ENCODE peak calls at places on chromosomes 4 and X, in four cellular contexts. I is MM.1S, M is hepatocyte, A is PC-3. N is an unnamed sample.

GRCh38 chrX:38138157-38138556 is 82.5 kb downstream of the SRPX start:
- DNase-seq in I (no peak), M (no peak), A (no peak), N (no peak)

GRCh38 chrX:74015379-74016019 is 288.5 kb upstream of the ZCCHC13 start:
- DNase-seq in I (peak; percentile 72), M (peak; percentile 84), A (peak; percentile 80), N (peak; percentile 56)

GRCh38 chr4:147453561-147454141 is 27.2 kb upstream of the EDNRA start:
- DNase-seq in I (no peak), M (peak; percentile 24), A (peak; percentile 35), N (peak; percentile 10)

GRCh38 chr4:90845777-90846176 is 718.6 kb downstream of the CCSER1 start:
- DNase-seq in I (peak; percentile 27), M (no peak), A (peak; percentile 54), N (no peak)

GRCh38 chr4:185734214-185734613 is 77.8 kb downstream of the SORBS2 start:
- DNase-seq in I (peak; percentile 25), M (no peak), A (no peak), N (no peak)

GRCh38 chr4:146709956-146710355 is 71.3 kb downstream of the POU4F2 start:
- DNase-seq in I (no peak), M (peak; percentile 4), A (peak; percentile 45), N (no peak)

GRCh38 chr4:179307297-179308136 is 1865.3 kb upstream of the AGA start:
- DNase-seq in I (peak; percentile 51), M (peak; percentile 63), A (peak; percentile 60), N (peak; percentile 41)

GRCh38 chr4:73620115-73620792 is at the start of gene RASSF6:
- DNase-seq in I (peak; percentile 81), M (peak; percentile 91), A (peak; percentile 79), N (no peak)

GRCh38 chr4:4855293-4856070 is 4.0 kb upstream of the MSX1 start:
- DNase-seq in I (no peak), M (no peak), A (no peak), N (no peak)

GRCh38 chrX:105975382-105975781 is 63.1 kb downstream of the SERPINA7 start:
- DNase-seq in I (peak; percentile 23), M (peak; percentile 8), A (peak; percentile 50), N (no peak)

GRCh38 chrX:111460612-111461011 is 48.6 kb upstream of the DCX start:
- DNase-seq in I (no peak), M (no peak), A (no peak), N (peak; percentile 1)

GRCh38 chr4:47075241-47075640 is 43.9 kb downstream of the GABRB1 start:
- DNase-seq in I (peak; percentile 3), M (no peak), A (peak; percentile 51), N (no peak)

GRCh38 chr4:74316397-74316796 is 8.1 kb downstream of the EPGN start:
- DNase-seq in I (no peak), M (no peak), A (peak; percentile 9), N (peak; percentile 38)

GRCh38 chr4:140901736-140902336 is 145.7 kb upstream of the TBC1D9 start:
- DNase-seq in I (no peak), M (no peak), A (no peak), N (no peak)

GRCh38 chrX:15451913-15452312 is 41.2 kb downstream of the PIR start:
- DNase-seq in I (no peak), M (no peak), A (no peak), N (no peak)

GRCh38 chr4:10099521-10100325 is 16.9 kb downstream of the WDR1 start:
- DNase-seq in I (no peak), M (no peak), A (no peak), N (no peak)

GRCh38 chr4:1241936-1242505 is 6.9 kb downstream of the CTBP1 start:
- DNase-seq in I (no peak), M (peak; percentile 4), A (no peak), N (no peak)

GRCh38 chr4:38865445-38865844 is 2.2 kb upstream of the FAM114A1 start:
- DNase-seq in I (no peak), M (peak; percentile 38), A (no peak), N (no peak)

GRCh38 chr4:169334335-169334734 is 63.6 kb upstream of the SH3RF1 start:
- DNase-seq in I (no peak), M (no peak), A (no peak), N (no peak)

GRCh38 chr4:77308843-77309242 is 151.8 kb downstream of the CCNG2 start:
- DNase-seq in I (peak; percentile 56), M (peak; percentile 30), A (peak; percentile 67), N (peak; percentile 71)

GRCh38 chrX:3161686-3162085 is 120.4 kb downstream of the ARSF start:
- DNase-seq in I (no peak), M (no peak), A (no peak), N (peak; percentile 74)

GRCh38 chr4:100898844-100899243 is 381.0 kb upstream of the EMCN start:
- DNase-seq in I (no peak), M (no peak), A (no peak), N (no peak)

GRCh38 chrX:53004038-53004437 is 44.6 kb upstream of the GPR173 start:
- DNase-seq in I (no peak), M (no peak), A (no peak), N (no peak)

GRCh38 chrX:139875831-139876230 is 57.0 kb downstream of the ATP11C start:
- DNase-seq in I (no peak), M (no peak), A (no peak), N (no peak)

GRCh38 chr4:185991750-185992149 is 77.2 kb upstream of the TLR3 start:
- DNase-seq in I (no peak), M (no peak), A (no peak), N (no peak)

GRCh38 chrX:2383735-2384134 is 117.0 kb downstream of the DHRSX start:
- DNase-seq in I (no peak), M (peak; percentile 37), A (peak; percentile 64), N (no peak)

GRCh38 chrX:68433155-68433980 is at the start of gene OPHN1:
- DNase-seq in I (no peak), M (peak; percentile 82), A (peak; percentile 88), N (peak; percentile 90)

GRCh38 chr4:102663073-102663472 is 97.7 kb downstream of the MANBA start:
- DNase-seq in I (no peak), M (no peak), A (peak; percentile 53), N (peak; percentile 70)

GRCh38 chr4:82864336-82865001 is 26.5 kb downstream of the SEC31A start:
- DNase-seq in I (no peak), M (no peak), A (no peak), N (peak; percentile 39)

GRCh38 chrX:87475793-87476192 is 41.8 kb upstream of the KLHL4 start:
- DNase-seq in I (no peak), M (no peak), A (no peak), N (no peak)

GRCh38 chrX:82756272-82756671 is 751.8 kb upstream of the POU3F4 start:
- DNase-seq in I (no peak), M (no peak), A (peak; percentile 48), N (no peak)
- TF ChIP-seq EZH2phosphoT487 in I (no peak), M (no peak), A (no peak), N (no peak)

DNA sequence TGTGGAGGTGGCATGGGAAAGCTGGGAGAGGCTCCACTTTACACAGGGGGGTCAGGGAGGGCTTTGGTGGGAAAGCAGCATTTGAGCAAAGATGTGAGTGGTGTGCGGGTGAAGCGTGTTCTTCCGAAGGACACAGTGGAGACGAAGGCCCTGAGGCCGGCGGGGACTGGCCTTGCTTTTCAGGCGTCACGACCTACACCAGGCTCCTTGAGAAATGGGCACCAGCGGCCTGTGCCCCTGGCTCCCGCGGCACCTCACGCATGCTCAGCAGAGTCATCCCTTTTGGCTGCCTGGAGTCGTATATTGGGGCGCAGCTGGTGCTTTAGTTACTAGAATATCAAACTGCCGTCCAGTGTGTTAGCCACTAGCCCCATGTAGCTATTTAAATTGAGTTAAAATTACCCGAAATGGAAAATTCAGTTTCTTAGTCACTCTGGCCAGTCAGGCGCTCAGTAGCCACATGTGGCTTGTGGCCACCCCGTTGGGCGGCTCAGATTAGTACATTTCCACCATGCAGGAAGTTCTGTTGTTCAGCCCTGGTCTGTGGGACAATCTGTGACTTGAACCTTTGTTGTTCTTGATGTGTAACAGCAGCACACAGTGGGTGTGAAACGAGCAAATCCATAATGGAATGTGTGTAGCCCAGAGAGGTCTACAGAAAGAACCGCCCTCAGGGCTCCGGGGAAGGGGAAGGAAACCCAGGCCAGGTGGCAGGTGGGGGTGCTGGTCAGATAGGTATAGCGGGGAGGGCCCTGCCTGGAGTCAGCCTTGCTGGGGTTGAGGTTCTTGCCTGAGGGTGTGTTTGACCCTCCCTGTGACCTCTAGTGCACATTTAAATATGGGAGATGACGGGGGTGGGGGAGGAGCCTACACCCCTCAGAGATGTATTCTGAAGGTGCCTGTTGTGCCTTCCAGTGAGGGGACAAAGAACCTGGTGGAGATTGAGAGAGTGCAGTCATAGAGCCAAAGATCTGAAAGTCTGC is 30.4 kb downstream of the TBC1D14 start:
- DNase-seq in I (no peak), M (no peak), A (no peak), N (no peak)
- TF ChIP-seq EZH2phosphoT487 in I (no peak), M (no peak), A (no peak), N (no peak)

GRCh38 chr4:130044788-130045531 is 949.0 kb downstream of the C4orf33 start:
- DNase-seq in I (no peak), M (no peak), A (no peak), N (no peak)

DNA sequence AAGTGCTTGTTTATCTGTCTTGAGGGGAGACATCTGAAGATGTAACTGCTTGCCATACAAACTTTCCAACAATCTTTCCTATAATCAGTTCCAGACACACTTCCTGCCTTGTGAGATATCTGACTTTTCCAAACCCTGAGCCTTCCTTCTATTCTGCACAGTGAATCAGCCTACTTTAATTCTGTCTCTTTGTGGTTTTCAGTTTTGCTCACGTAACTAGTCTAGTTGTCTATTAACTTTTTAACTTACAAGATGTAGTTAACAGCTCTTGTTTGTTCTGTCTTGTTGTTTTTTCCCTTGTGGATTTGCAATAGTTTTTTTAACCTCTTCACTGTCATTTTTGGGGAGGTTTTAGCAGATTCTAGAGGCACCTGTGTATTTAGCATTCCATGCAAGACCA is 947.8 kb downstream of the C4orf33 start:
- DNase-seq in I (no peak), M (peak; percentile 13), A (no peak), N (no peak)
- TF ChIP-seq EZH2phosphoT487 in I (no peak), M (no peak), A (no peak), N (no peak)

DNA sequence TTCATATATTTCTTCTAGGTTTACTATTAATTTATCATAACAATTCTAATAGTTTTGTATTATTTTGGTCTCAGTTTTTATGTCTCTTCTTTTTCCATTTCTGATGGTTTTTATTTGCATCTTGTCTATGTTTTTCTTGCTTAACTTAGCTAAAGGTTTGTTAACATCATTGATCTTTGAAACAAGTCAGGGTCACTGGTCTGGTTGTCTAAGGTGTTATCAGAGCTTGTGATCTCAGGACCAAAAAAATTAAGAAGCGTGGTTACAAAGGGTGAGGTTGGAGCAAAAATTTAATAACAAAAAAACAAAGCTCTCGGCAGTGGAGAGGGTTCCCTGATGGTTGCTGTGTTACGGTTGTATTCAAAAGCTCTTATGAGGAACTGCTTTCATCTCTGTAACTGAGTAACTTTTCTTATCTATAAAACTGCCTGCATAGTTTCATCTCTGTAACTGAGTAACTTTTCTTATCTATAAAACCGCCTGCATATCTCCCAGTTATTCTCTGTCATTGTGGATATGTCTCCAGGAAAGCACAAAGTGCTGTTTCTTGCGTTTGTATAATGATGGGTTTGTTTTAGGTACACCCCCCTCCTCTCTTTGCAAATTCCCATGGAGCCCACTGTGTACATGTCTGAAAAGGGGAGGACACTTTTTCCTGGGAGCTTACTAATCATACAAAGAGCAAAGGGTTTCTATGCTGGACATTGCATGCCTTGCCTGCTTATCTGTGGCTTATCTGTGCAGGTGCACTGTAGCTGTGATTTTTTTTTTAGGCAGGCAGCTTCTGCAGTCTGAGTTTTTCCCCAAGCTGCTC is 62.4 kb upstream of the UGT2B15 start:
- DNase-seq in I (no peak), M (peak; percentile 77), A (no peak), N (no peak)
- TF ChIP-seq EZH2phosphoT487 in I (no peak), M (no peak), A (no peak), N (no peak)

N was measured in GM23248.